ENCODE peak calls at places on chromosomes 16 and 17, in four cellular contexts. X is heart left ventricle, D is epithelial cell of esophagus, F is PC-3. K is an unnamed sample.

GRCh38 chr16:10892782-10893181 is 15.8 kb downstream of the CIITA start:
- DNase-seq in F (no peak), D (no peak), X (no peak), K (no peak)

GRCh38 chr16:27228621-27229501 is 25.5 kb downstream of the KDM8 start:
- DNase-seq in D (no peak), F (no peak), X (peak), K (no peak)

GRCh38 chr17:28174352-28175046 is 132.0 kb downstream of the NLK start:
- DNase-seq in D (peak), F (peak), X (no peak), K (no peak)

GRCh38 chr17:4587803-4588202 is 3.5 kb downstream of the SMTNL2 start:
- DNase-seq in F (no peak), D (no peak), X (peak), K (no peak)

GRCh38 chr17:62882284-62882683 is 74.2 kb upstream of the MARCHF10 start:
- DNase-seq in F (no peak), X (no peak), D (no peak), K (no peak)

GRCh38 chr16:3486506-3487215 is 8.6 kb downstream of the C16orf90 start:
- DNase-seq in X (no peak), D (no peak), F (no peak), K (no peak)

GRCh38 chr17:66420961-66421371 is 118.6 kb downstream of the PRKCA start:
- DNase-seq in D (peak), F (peak), X (no peak), K (no peak)

GRCh38 chr16:24991349-24991748 is 23.8 kb downstream of the ARHGAP17 start:
- DNase-seq in D (no peak), X (no peak), F (no peak), K (no peak)

GRCh38 chr17:47267354-47267828 is 13.8 kb downstream of the ITGB3 start:
- DNase-seq in X (no peak), D (peak), F (peak), K (no peak)

GRCh38 chr17:79459003-79459655 is 151.7 kb downstream of the RBFOX3 start:
- DNase-seq in F (no peak), X (no peak), D (no peak), K (no peak)

GRCh38 chr17:79743614-79744013 is 12.9 kb downstream of the ENPP7 start:
- DNase-seq in X (no peak), F (no peak), D (no peak), K (no peak)

GRCh38 chr17:18102640-18103039 is 5.9 kb upstream of the MYO15A start:
- DNase-seq in X (no peak), D (no peak), F (no peak), K (no peak)

GRCh38 chr16:47713225-47713595 is 252.1 kb downstream of the PHKB start:
- DNase-seq in X (no peak), F (peak), D (peak), K (no peak)

GRCh38 chr17:82528484-82529265 is 9.1 kb downstream of the FOXK2 start:
- DNase-seq in F (peak), D (peak), X (no peak), K (no peak)

GRCh38 chr17:21249911-21250703 is 3.1 kb downstream of the NATD1 start:
- DNase-seq in X (no peak), D (peak), F (no peak), K (no peak)

GRCh38 chr17:68600881-68601564 is at the start of gene FAM20A:
- DNase-seq in D (peak), X (peak), F (no peak), K (peak)

GRCh38 chr17:79393358-79394038 is 217.4 kb downstream of the RBFOX3 start:
- DNase-seq in X (peak), F (peak), D (peak), K (peak)

GRCh38 chr16:9885457-9885856 is 296.8 kb downstream of the GRIN2A start:
- DNase-seq in F (no peak), X (no peak), D (no peak), K (no peak)

GRCh38 chr16:49622084-49622390 is 233.9 kb downstream of the ZNF423 start:
- DNase-seq in F (no peak), X (no peak), D (no peak), K (no peak)

GRCh38 chr16:50599494-50599893 is 51.3 kb downstream of the NKD1 start:
- DNase-seq in X (peak), F (no peak), D (peak), K (no peak)

GRCh38 chr17:75486951-75487350 is 28.4 kb downstream of the CASKIN2 start:
- DNase-seq in X (peak), F (no peak), D (no peak), K (no peak)

GRCh38 chr17:43314582-43314981 is 80.8 kb upstream of the RNU2-1 start:
- DNase-seq in F (no peak), X (no peak), D (no peak), K (no peak)

GRCh38 chr17:82081546-82081945 is 15.9 kb upstream of the DUS1L start:
- DNase-seq in X (no peak), F (no peak), D (no peak), K (no peak)

GRCh38 chr16:3358884-3359283 is 3.2 kb downstream of the OR2C1 start:
- DNase-seq in X (no peak), F (no peak), D (no peak), K (no peak)

GRCh38 chr17:69460963-69461922 is 46.7 kb downstream of the MAP2K6 start:
- DNase-seq in X (no peak), F (no peak), D (no peak), K (no peak)

GRCh38 chr16:24993722-24994686 is 21.2 kb downstream of the ARHGAP17 start:
- DNase-seq in D (peak), F (peak), X (no peak), K (no peak)

GRCh38 chr17:67759355-67760171 is 41.8 kb downstream of the NOL11 start:
- DNase-seq in F (no peak), D (no peak), X (peak), K (no peak)

GRCh38 chr16:28292731-28293588 is 635 bp downstream of the SBK1 start:
- DNase-seq in F (no peak), D (no peak), X (no peak), K (peak)

GRCh38 chr16:85913688-85914422 is 14.9 kb downstream of the IRF8 start:
- DNase-seq in X (peak), F (no peak), D (no peak), K (no peak)

GRCh38 chr17:50523208-50523607 is 9.3 kb upstream of the EPN3 start:
- DNase-seq in X (no peak), F (no peak), D (peak), K (no peak)

GRCh38 chr17:61584866-61585265 is 6.2 kb downstream of the NACA2 start:
- DNase-seq in F (no peak), D (no peak), X (no peak), K (no peak)

GRCh38 chr17:49984283-49984682 is 10.7 kb downstream of the DLX3 start:
- DNase-seq in D (peak), F (no peak), X (no peak), K (no peak)

GRCh38 chr16:75758215-75758614 is 31.9 kb upstream of the CPHXL start:
- DNase-seq in D (no peak), X (no peak), F (no peak), K (no peak)

GRCh38 chr16:10466861-10467260 is 81.0 kb downstream of the ATF7IP2 start:
- DNase-seq in D (no peak), F (no peak), X (no peak), K (no peak)

GRCh38 chr16:88022076-88023042 is 71.1 kb downstream of the BANP start:
- DNase-seq in F (no peak), X (no peak), D (no peak), K (no peak)
- TF ChIP-seq CTCF in F (no peak), X (no peak), D (no peak), K (no peak)

GRCh38 chr16:1983544-1984346 is at the start of gene GFER:
- DNase-seq in D (peak), X (peak), F (peak), K (peak)
- TF ChIP-seq CTCF in D (no peak), X (peak), F (no peak), K (peak)

DNA sequence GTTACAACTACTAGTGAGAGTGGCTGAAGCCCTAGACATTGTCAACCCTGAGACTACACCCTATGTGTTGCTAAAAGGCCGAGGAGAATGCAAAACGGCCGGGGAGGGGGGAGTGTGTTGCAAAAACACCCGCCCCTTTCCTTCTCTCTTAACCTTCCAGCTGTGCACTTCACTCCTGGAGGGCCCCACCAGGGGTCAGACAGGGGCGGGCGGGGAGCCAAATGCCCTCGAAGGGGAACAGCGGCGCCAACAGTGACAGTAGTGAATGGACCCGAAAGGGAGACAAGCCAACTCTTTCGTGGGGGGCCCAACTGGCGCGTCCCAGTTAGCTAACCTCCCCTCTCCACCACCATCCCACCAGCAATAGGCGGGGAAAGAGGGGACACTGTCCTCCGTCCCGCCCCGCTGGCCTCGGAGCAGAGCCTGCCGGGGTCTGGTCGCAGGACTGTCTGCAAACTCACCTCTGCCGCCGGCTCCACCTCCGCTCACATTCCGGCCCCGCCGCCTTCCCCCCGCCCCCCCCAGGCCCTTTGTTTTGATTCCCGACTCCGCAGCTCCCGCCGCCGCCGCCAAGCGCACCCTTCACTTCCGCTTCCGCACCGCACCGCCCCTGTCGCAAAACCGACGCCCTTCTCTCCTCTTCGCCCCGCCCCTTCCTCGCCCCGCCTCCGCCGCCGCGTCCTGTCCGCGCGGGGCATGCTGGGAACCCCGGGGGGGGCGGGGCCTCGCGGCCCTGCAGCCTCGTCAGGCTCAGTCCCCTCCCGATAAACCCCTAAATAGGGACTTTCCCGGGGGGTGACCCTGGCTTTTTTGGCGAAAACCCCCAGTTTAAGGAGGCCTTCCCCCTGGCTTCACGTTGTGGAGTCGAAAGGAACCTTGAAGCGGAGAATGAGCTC is at the start of gene MARF1:
- DNase-seq in D (peak), F (peak), X (peak), K (peak)
- TF ChIP-seq CTCF in D (peak), F (peak), X (peak), K (peak)

GRCh38 chr17:30992551-30992950 is 21.7 kb downstream of the RNF135 start:
- DNase-seq in D (no peak), X (no peak), F (no peak), K (no peak)
- TF ChIP-seq CTCF in D (no peak), X (no peak), F (peak), K (no peak)

DNA sequence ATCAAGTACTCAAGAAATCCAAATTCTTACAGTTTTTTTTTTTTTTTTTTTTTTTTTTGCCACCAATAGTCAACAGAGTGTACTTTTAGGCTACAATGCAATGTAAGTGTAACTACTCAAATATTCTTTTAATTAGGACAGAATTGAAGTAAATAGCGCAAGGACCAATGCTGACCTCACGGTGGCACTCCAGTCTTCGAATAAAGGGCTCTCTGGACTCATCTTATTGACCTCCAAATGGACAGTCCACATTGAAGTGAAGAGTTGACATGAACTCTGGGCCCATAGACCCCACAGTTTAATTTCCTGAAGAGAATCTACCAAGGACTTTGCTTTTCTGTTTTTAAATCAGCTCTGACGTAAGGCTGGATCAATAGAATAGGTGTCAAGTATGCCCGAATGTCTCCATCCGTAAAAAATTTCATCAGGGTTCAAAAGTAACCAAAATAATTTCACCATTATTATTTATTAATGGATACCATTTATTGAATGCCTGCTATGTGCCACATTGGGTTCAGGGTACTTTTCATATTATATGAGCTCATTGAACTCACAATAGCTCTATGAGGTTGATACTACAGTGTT is 7.3 kb upstream of the DDX52 start:
- DNase-seq in X (no peak), F (peak), D (peak), K (no peak)
- TF ChIP-seq CTCF in X (peak), F (peak), D (peak), K (peak)

GRCh38 chr17:73782641-73783381 is 138.6 kb upstream of the SDK2 start:
- DNase-seq in D (no peak), X (no peak), F (peak), K (no peak)
- TF ChIP-seq CTCF in D (no peak), X (no peak), F (peak), K (peak)

DNA sequence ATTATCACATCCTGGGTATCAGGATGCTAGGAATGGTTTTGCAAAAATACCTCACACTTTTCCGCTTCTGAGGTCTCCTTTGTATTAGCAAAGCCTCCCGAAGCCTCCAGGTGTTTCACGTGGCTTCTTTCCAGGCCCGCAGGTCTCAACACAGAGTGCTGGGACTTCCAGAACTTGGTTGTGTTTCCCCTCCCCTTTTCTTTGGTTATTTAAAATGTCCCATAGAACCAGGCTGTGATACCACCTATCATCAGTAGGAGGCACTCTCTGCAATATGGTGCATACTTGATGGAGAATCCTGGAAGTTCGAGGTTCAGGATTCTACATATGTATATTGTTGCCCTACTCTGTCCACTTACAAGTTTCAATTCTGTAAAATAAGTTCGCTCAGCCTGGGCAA is 28.8 kb downstream of the ATP2C2 start:
- DNase-seq in D (no peak), X (no peak), F (no peak), K (no peak)
- TF ChIP-seq CTCF in D (peak), X (no peak), F (peak), K (peak)

GRCh38 chr16:13062219-13062618 is 160.8 kb downstream of the SHISA9 start:
- DNase-seq in F (no peak), D (no peak), X (no peak), K (no peak)
- TF ChIP-seq CTCF in F (no peak), D (no peak), X (no peak), K (no peak)

K was measured in progenitor cell of endocrine pancreas.